ENCODE peak calls at places on chromosomes 1 and 21, in four cellular contexts. I is HCT116, L is K562, J is NT2/D1. V is an unnamed sample.

GRCh38 chr1:206663832-206664652 is 20.7 kb upstream of the MAPKAPK2 start:
- DNase-seq in L (peak), J (peak), I (peak), V (no peak)

GRCh38 chr1:236142358-236143103 is at the start of gene GPR137B:
- DNase-seq in L (peak), I (no peak), J (no peak), V (peak)

GRCh38 chr21:39582749-39583148 is 30.0 kb upstream of the B3GALT5 start:
- DNase-seq in L (no peak), I (no peak), J (no peak), V (no peak)

GRCh38 chr1:156677616-156678596 is 699 bp upstream of the NES start:
- DNase-seq in J (no peak), I (no peak), L (peak), V (no peak)

GRCh38 chr1:218182455-218182854 is 102.6 kb upstream of the RRP15 start:
- DNase-seq in L (no peak), J (no peak), I (no peak), V (no peak)

GRCh38 chr1:203368624-203369451 is 17.9 kb upstream of the FMOD start:
- DNase-seq in J (no peak), L (no peak), I (no peak), V (no peak)

GRCh38 chr1:196400478-196401453 is 207.5 kb downstream of the KCNT2 start:
- DNase-seq in L (no peak), I (no peak), J (no peak), V (no peak)

GRCh38 chr1:145692785-145693443 is 14.3 kb downstream of the PDZK1 start:
- DNase-seq in I (no peak), L (no peak), J (no peak), V (no peak)

GRCh38 chr1:224223819-224224714 is 41.0 kb downstream of the DEGS1 start:
- DNase-seq in L (no peak), I (no peak), J (no peak), V (no peak)

GRCh38 chr1:87226341-87226760 is 102.3 kb upstream of the LMO4 start:
- DNase-seq in I (no peak), J (peak), L (no peak), V (no peak)

GRCh38 chr1:19643113-19643512 is 998 bp upstream of the NBL1 start:
- DNase-seq in I (peak), J (no peak), L (no peak), V (no peak)

GRCh38 chr1:218718977-218719376 is 373.8 kb downstream of the TGFB2 start:
- DNase-seq in I (no peak), L (no peak), J (no peak), V (no peak)

GRCh38 chr1:180257028-180257386 is 26.9 kb downstream of the LHX4 start:
- DNase-seq in L (no peak), J (no peak), I (no peak), V (no peak)

GRCh38 chr1:104856091-104856490 is 1106.4 kb downstream of the AMY1C start:
- DNase-seq in I (no peak), L (no peak), J (no peak), V (no peak)

GRCh38 chr1:24635195-24635843 is 7.8 kb upstream of the SRRM1 start:
- DNase-seq in L (peak), I (peak), J (no peak), V (no peak)

GRCh38 chr1:115492880-115493279 is 148.9 kb upstream of the VANGL1 start:
- DNase-seq in L (no peak), J (no peak), I (no peak), V (no peak)

GRCh38 chr1:3012511-3013291 is 8.6 kb upstream of the ACTRT2 start:
- DNase-seq in L (peak), J (no peak), I (no peak), V (peak)

GRCh38 chr21:38619865-38620513 is 121.7 kb upstream of the ERG start:
- DNase-seq in I (no peak), L (no peak), J (no peak), V (no peak)

GRCh38 chr1:147509786-147510360 is 31.4 kb upstream of the BCL9 start:
- DNase-seq in I (no peak), L (no peak), J (no peak), V (no peak)

GRCh38 chr1:10105484-10105883 is 72.7 kb downstream of the UBE4B start:
- DNase-seq in I (no peak), L (no peak), J (no peak), V (no peak)

GRCh38 chr1:64242895-64243756 is 39.7 kb downstream of the UBE2U start:
- DNase-seq in L (peak), I (peak), J (no peak), V (no peak)

GRCh38 chr1:200034821-200035396 is 7.4 kb downstream of the NR5A2 start:
- DNase-seq in I (no peak), J (no peak), L (no peak), V (no peak)

GRCh38 chr1:167791281-167792209 is 69.8 kb downstream of the MPZL1 start:
- DNase-seq in L (no peak), I (no peak), J (no peak), V (no peak)

GRCh38 chr1:228836954-228837481 is 101.7 kb downstream of the RHOU start:
- DNase-seq in I (no peak), J (no peak), L (no peak), V (no peak)

GRCh38 chr1:210328032-210328745 is 513 bp upstream of the HHAT start:
- DNase-seq in I (no peak), J (no peak), L (no peak), V (no peak)

GRCh38 chr1:213337025-213337678 is 286.1 kb downstream of the RPS6KC1 start:
- DNase-seq in J (no peak), I (no peak), L (no peak), V (no peak)

GRCh38 chr1:21334214-21335087 is 44.2 kb upstream of the ECE1 start:
- DNase-seq in L (peak), J (no peak), I (no peak), V (peak)

GRCh38 chr1:85283475-85284199 is 7.2 kb upstream of the BCL10 start:
- DNase-seq in I (no peak), L (peak), J (no peak), V (no peak)

GRCh38 chr1:115373305-115373704 is 35.3 kb upstream of the NGF start:
- DNase-seq in L (no peak), I (no peak), J (no peak), V (no peak)

GRCh38 chr1:109782514-109782913 is 18.8 kb upstream of the EPS8L3 start:
- DNase-seq in J (no peak), I (no peak), L (no peak), V (no peak)

GRCh38 chr1:174134000-174134659 is 25.2 kb upstream of the RABGAP1L start:
- DNase-seq in I (no peak), L (no peak), J (no peak), V (no peak)

GRCh38 chr1:95308276-95308675 is 74.3 kb downstream of the RWDD3 start:
- DNase-seq in J (no peak), I (no peak), L (no peak), V (no peak)

GRCh38 chr1:85200367-85200869 is 398 bp downstream of the SYDE2 start:
- DNase-seq in L (peak), J (peak), I (no peak), V (peak)

GRCh38 chr1:186761358-186761757 is 67.4 kb upstream of the PLA2G4A start:
- DNase-seq in I (no peak), L (no peak), J (no peak), V (no peak)

GRCh38 chr1:20484526-20485462 is 1.2 kb downstream of the CAMK2N1 start:
- DNase-seq in I (no peak), L (no peak), J (no peak), V (peak)

GRCh38 chr1:36124404-36125128 is 456 bp downstream of the COL8A2 start:
- DNase-seq in J (no peak), I (no peak), L (no peak), V (peak)

GRCh38 chr1:245512980-245513578 is 358.3 kb downstream of the KIF26B start:
- DNase-seq in I (no peak), L (peak), J (no peak), V (no peak)

GRCh38 chr1:40956397-40956796 is 23.1 kb upstream of the CTPS1 start:
- DNase-seq in L (no peak), I (no peak), J (no peak), V (no peak)

GRCh38 chr1:91803847-91804545 is 82.0 kb downstream of the TGFBR3 start:
- DNase-seq in J (no peak), L (peak), I (no peak), V (no peak)

GRCh38 chr1:186391841-186392240 is 16.2 kb downstream of the ODR4 start:
- DNase-seq in J (no peak), I (no peak), L (no peak), V (no peak)

GRCh38 chr1:184555665-184556641 is 169.1 kb downstream of the C1orf21 start:
- DNase-seq in L (no peak), I (no peak), J (no peak), V (no peak)
- TF ChIP-seq ZNF274 in L (no peak), I (no peak), J (no peak), V (no peak)

GRCh38 chr1:7376676-7377075 is 394.4 kb upstream of the VAMP3 start:
- DNase-seq in J (no peak), I (no peak), L (no peak), V (no peak)
- TF ChIP-seq ZNF274 in J (no peak), I (no peak), L (no peak), V (no peak)

GRCh38 chr1:234893359-234893724 is 235.3 kb downstream of the TOMM20 start:
- DNase-seq in I (no peak), J (no peak), L (no peak), V (no peak)
- TF ChIP-seq ZNF274 in I (no peak), J (no peak), L (no peak), V (no peak)

GRCh38 chr1:59502009-59502691 is 205.3 kb downstream of the FGGY start:
- DNase-seq in I (no peak), J (no peak), L (no peak), V (no peak)

GRCh38 chr1:59499273-59499955 is 202.5 kb downstream of the FGGY start:
- DNase-seq in I (no peak), L (no peak), J (no peak), V (no peak)

GRCh38 chr1:59498640-59499039 is 201.7 kb downstream of the FGGY start:
- DNase-seq in I (no peak), J (no peak), L (no peak), V (no peak)

GRCh38 chr1:59500970-59501742 is 204.3 kb downstream of the FGGY start:
- DNase-seq in I (no peak), J (no peak), L (no peak), V (no peak)

DNA sequence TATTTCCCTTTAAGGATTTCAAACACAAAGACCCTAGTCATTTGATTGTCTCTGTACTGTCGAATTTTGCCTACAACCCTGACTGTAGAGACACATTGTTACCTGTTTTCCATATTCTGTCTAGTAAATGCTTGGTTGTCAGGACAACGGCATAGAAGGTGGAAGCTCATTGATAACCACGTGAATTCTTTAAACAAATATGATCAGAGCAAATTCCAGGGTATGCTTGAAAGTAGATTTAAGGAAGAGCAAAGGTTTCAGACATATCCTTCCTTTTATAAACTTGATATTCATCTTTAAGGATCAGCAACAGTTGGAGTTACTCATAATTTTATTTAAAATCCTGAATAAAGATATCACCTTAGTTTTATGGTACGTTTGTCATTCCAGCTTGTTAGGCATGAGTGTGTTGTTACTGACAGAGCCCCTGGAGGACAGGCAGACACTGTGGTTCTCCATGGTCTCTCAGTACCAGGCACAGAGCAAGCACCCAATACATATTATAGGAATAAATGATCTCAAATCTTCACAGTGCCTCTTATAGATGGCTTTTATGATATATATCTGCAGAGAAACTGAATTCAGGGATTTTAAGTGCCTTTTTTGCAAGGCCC is 203.2 kb downstream of the FGGY start:
- DNase-seq in I (no peak), L (no peak), J (no peak), V (no peak)
- TF ChIP-seq ZNF274 in I (no peak), L (no peak), J (no peak), V (no peak)

V was measured in H1.